ENCODE peak calls at places on chromosome 17, in seven cellular contexts. F, Q, V, D, A, O and L are unnamed samples.

GRCh38 chr17:35531170-35531569 is 6.3 kb downstream of the SLFN12L start:
- DNase-seq in F (no peak), Q (no peak), V (no peak), D (no peak), A (no peak), O (no peak), L (no peak)

GRCh38 chr17:72069744-72070143 is 51.1 kb upstream of the SOX9 start:
- DNase-seq in F (no peak), Q (no peak), V (no peak), D (no peak), A (no peak), O (no peak), L (no peak)

GRCh38 chr17:72297326-72298115 is 176.7 kb downstream of the SOX9 start:
- DNase-seq in F (no peak), Q (no peak), V (peak), D (peak), A (peak), O (no peak), L (no peak)

GRCh38 chr17:80105762-80106161 is 4.4 kb downstream of the GAA start:
- DNase-seq in F (peak), Q (no peak), V (no peak), D (no peak), A (no peak), O (peak), L (no peak)

GRCh38 chr17:48113201-48113676 is 5.7 kb downstream of the SNX11 start:
- DNase-seq in F (peak), Q (no peak), V (no peak), D (no peak), A (no peak), O (no peak), L (no peak)

GRCh38 chr17:4161179-4161559 is 18.2 kb downstream of the CYB5D2 start:
- DNase-seq in F (no peak), Q (no peak), V (peak), D (no peak), A (no peak), O (no peak), L (no peak)

GRCh38 chr17:7590743-7591142 is 849 bp upstream of the SOX15 start:
- DNase-seq in F (no peak), Q (no peak), V (peak), D (no peak), A (no peak), O (no peak), L (no peak)

GRCh38 chr17:3697157-3697515 is 1.2 kb upstream of the P2RX5 start:
- DNase-seq in F (peak), Q (no peak), V (no peak), D (no peak), A (no peak), O (no peak), L (no peak)

GRCh38 chr17:8122923-8123694 is 797 bp downstream of the HES7 start:
- DNase-seq in F (no peak), Q (peak), V (peak), D (no peak), A (no peak), O (peak), L (no peak)

GRCh38 chr17:47791025-47791424 is 30.6 kb downstream of the OSBPL7 start:
- DNase-seq in F (no peak), Q (peak), V (no peak), D (no peak), A (no peak), O (no peak), L (no peak)

GRCh38 chr17:56110463-56111138 is 42.7 kb upstream of the ANKFN1 start:
- DNase-seq in F (no peak), Q (no peak), V (no peak), D (no peak), A (no peak), O (no peak), L (no peak)

GRCh38 chr17:7281953-7282751 is 634 bp downstream of the SLC2A4 start:
- DNase-seq in F (no peak), Q (no peak), V (no peak), D (peak), A (peak), O (peak), L (no peak)

GRCh38 chr17:44424828-44425463 is 35.5 kb upstream of the ITGA2B start:
- DNase-seq in F (no peak), Q (no peak), V (no peak), D (no peak), A (no peak), O (no peak), L (no peak)

GRCh38 chr17:41965694-41966375 is 760 bp upstream of the CNP start:
- DNase-seq in F (peak), Q (peak), V (peak), D (peak), A (peak), O (peak), L (no peak)

GRCh38 chr17:58525239-58525638 is 10.8 kb upstream of the MTMR4 start:
- DNase-seq in F (no peak), Q (peak), V (peak), D (peak), A (peak), O (peak), L (no peak)

GRCh38 chr17:47287068-47287467 is 33.4 kb downstream of the ITGB3 start:
- DNase-seq in F (no peak), Q (no peak), V (no peak), D (no peak), A (no peak), O (no peak), L (no peak)

GRCh38 chr17:66764559-66764958 is 70.4 kb upstream of the CACNG5 start:
- DNase-seq in F (no peak), Q (no peak), V (no peak), D (no peak), A (no peak), O (no peak), L (no peak)

GRCh38 chr17:44400226-44400847 is 10.9 kb upstream of the ITGA2B start:
- DNase-seq in F (no peak), Q (no peak), V (peak), D (no peak), A (no peak), O (no peak), L (no peak)

GRCh38 chr17:57270801-57271245 is 14.5 kb downstream of the MSI2 start:
- DNase-seq in F (no peak), Q (no peak), V (no peak), D (no peak), A (no peak), O (no peak), L (no peak)

GRCh38 chr17:58960068-58960467 is 146.6 kb downstream of the TRIM37 start:
- DNase-seq in F (no peak), Q (no peak), V (peak), D (no peak), A (no peak), O (no peak), L (no peak)

GRCh38 chr17:68443974-68444464 is 13.3 kb downstream of the WIPI1 start:
- DNase-seq in F (no peak), Q (no peak), V (peak), D (no peak), A (no peak), O (no peak), L (no peak)

GRCh38 chr17:55093358-55093757 is 124.8 kb downstream of the STXBP4 start:
- DNase-seq in F (no peak), Q (no peak), V (no peak), D (no peak), A (no peak), O (no peak), L (no peak)

GRCh38 chr17:82803185-82803584 is 36.6 kb downstream of the ZNF750 start:
- DNase-seq in F (no peak), Q (no peak), V (no peak), D (no peak), A (no peak), O (no peak), L (no peak)

GRCh38 chr17:82799591-82799990 is 40.2 kb downstream of the ZNF750 start:
- DNase-seq in F (no peak), Q (no peak), V (no peak), D (no peak), A (no peak), O (no peak), L (no peak)

GRCh38 chr17:82800885-82801284 is 38.9 kb downstream of the ZNF750 start:
- DNase-seq in F (no peak), Q (no peak), V (no peak), D (no peak), A (no peak), O (no peak), L (no peak)

GRCh38 chr17:82802141-82802540 is 37.7 kb downstream of the ZNF750 start:
- DNase-seq in F (no peak), Q (no peak), V (peak), D (no peak), A (no peak), O (no peak), L (no peak)

DNA sequence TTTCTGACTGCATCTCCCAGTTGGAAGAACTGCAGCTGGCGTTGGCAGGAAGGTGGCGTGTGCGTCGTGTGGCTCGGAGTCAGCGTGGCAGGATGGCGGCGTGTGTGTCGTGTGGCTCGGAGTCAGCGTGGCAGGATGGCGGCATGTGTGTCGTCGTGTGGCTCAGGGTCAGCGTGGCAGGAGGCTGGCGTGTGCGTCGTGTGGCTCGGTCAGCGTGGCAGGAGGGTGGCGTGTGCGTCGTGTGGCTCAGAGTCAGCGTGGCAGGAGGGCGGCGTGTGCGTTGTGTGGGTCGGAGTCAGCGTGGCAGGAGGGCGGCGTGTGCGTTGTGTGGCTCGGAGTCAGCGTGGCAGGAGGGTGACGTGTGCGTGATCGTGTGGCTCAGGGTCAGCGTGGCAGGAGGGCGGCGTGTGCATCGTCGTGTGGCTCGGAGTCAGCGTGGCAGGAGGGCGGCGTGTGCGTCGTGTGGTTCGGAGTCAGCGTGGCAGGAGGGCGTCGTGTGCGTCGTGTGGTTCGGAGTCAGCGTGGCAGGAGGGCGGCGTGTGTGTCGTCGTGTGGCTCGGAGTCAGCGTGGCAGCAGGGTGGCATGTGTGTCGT is 38.3 kb downstream of the ZNF750 start:
- DNase-seq in F (no peak), Q (no peak), V (no peak), D (no peak), A (no peak), O (no peak), L (no peak)
- H3K27ac ChIP-seq in F (no peak), Q (no peak), V (no peak), D (no peak), A (no peak), O (no peak), L (no peak)

DNA sequence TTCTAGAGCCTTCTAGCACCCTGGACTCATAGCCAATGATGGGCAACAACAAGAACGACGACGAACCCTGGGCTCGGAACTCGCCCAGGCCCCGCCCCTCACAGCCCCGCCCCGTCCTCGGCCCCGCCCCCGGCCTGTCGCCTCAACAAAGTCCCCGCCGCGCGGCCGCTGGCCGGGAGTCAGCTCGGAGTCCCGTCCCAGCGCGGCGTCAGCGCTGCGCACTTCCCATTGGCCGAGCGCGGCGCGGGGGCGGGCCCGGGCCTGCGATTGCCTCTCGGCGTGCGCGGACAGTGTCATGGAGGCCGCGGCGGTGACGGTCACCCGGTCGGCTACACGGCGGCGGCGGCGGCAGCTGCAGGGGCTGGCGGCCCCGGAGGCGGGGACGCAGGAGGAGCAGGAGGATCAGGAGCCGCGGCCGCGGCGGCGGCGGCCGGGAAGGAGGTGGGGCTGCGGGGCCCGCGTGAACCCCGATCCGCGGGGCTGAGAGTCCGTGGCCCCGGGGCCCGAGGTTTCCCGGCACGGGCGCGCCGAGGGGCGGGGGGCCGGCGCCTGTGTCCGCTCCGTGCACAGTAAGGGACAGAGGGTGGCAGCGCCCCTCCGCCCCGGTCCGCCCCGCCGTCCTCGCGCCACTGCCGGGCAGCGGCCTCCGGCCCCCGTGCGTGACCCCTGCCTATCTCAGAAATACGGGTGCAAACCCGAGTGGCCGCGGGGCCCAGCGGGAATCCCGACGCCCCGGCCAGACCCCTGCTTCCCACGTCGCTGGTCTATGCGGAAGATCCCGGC is at the start of gene ENGASE:
- DNase-seq in F (peak), Q (peak), V (peak), D (peak), A (peak), O (peak), L (no peak)
- H3K27ac ChIP-seq in F (peak), Q (peak), V (peak), D (peak), A (peak), O (peak), L (peak)

GRCh38 chr17:38355256-38355655 is 3.6 kb downstream of the SOCS7 start:
- DNase-seq in F (no peak), Q (no peak), V (no peak), D (no peak), A (no peak), O (no peak), L (no peak)
- H3K27ac ChIP-seq in F (no peak), Q (peak), V (no peak), D (no peak), A (no peak), O (no peak), L (no peak)

DNA sequence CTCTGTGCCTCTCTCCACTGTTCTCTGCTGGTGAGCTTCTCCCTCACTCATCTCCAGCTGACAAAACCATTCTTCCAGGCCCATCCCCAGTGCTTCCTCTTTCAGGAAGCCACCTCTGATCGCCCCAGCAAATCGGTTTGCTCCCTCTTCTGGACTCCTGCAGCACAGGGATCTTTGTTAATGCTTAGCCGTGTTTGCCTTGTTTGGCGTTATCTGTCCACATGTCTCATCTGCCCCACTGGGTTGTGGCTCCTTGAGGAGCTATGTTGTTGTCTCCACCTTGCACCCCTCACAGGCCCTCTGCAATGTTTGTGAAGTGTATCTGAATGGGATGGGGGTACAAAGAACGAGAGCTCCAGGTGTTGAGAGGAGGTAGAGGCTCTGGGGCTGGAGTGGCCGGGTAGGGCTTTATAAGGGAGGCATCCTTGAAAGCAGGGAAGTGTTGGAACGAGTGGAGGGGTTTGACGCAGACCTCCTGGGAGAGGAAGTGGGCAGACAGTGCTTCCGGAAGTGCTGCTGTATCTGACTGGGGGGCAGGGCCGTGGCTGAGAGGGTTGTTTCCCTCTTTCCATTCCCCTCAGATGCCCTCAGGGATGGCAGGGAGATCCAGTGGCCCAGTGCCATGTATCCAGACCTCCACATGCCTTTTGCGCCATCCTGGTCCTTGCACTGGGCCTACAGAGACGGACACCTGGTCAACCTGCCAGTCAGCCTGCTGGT is 27.8 kb downstream of the CASKIN2 start:
- DNase-seq in F (peak), Q (peak), V (no peak), D (peak), A (no peak), O (no peak), L (no peak)
- H3K27ac ChIP-seq in F (peak), Q (peak), V (no peak), D (peak), A (peak), O (no peak), L (no peak)

GRCh38 chr17:65556910-65557348 is 4.5 kb downstream of the AXIN2 start:
- DNase-seq in F (no peak), Q (no peak), V (peak), D (no peak), A (no peak), O (no peak), L (no peak)

GRCh38 chr17:65559483-65559801 is 2.0 kb downstream of the AXIN2 start:
- DNase-seq in F (no peak), Q (no peak), V (peak), D (no peak), A (no peak), O (no peak), L (no peak)

GRCh38 chr17:65558683-65559311 is 2.7 kb downstream of the AXIN2 start:
- DNase-seq in F (no peak), Q (no peak), V (no peak), D (no peak), A (no peak), O (no peak), L (no peak)

GRCh38 chr17:65557349-65558310 is 3.8 kb downstream of the AXIN2 start:
- DNase-seq in F (no peak), Q (no peak), V (peak), D (no peak), A (no peak), O (no peak), L (no peak)

GRCh38 chr17:65558311-65558682 is 3.2 kb downstream of the AXIN2 start:
- DNase-seq in F (no peak), Q (no peak), V (no peak), D (no peak), A (no peak), O (no peak), L (no peak)
- H3K27ac ChIP-seq in F (no peak), Q (peak), V (no peak), D (no peak), A (no peak), O (no peak), L (no peak)